ENCODE peak calls at places on chromosomes 5 and 9, in seven cellular contexts. S is dorsolateral prefrontal cortex; Z is bronchial epithelial cell; B is kidney epithelial cell; R is heart right ventricle; O is PC-9; X is CD8-positive, alpha-beta T cell. A is an unnamed sample.

GRCh38 chr9:751137-752051 is 90.1 kb upstream of the DMRT1 start:
- DNase-seq in O (peak; percentile 2), S (no peak), X (no peak), Z (peak; percentile 40), B (no peak), R (no peak), A (no peak)

GRCh38 chr5:179128976-179129375 is 68.8 kb downstream of the ZNF354C start:
- DNase-seq in R (no peak), Z (no peak), X (no peak), S (peak; percentile 36), B (no peak), O (no peak), A (no peak)

GRCh38 chr5:110075656-110076055 is 385.9 kb downstream of the MAN2A1 start:
- DNase-seq in O (no peak), S (no peak), R (no peak), B (no peak), X (no peak), Z (no peak), A (no peak)

GRCh38 chr9:132032584-132032945 is 47.1 kb downstream of the MED27 start:
- DNase-seq in X (no peak), O (no peak), S (no peak), B (no peak), R (no peak), Z (no peak), A (no peak)

GRCh38 chr9:89226076-89226475 is 47.5 kb upstream of the SHC3 start:
- DNase-seq in X (no peak), Z (no peak), S (no peak), O (no peak), B (no peak), R (no peak), A (no peak)

GRCh38 chr5:125835293-125836172 is 587.7 kb upstream of the GRAMD2B start:
- DNase-seq in Z (peak; percentile 38), B (no peak), R (peak; percentile 30), S (no peak), X (no peak), O (peak; percentile 2), A (no peak)

GRCh38 chr9:89899476-89900047 is 294.8 kb downstream of the GADD45G start:
- DNase-seq in B (no peak), O (no peak), X (no peak), R (no peak), S (no peak), Z (no peak), A (no peak)

GRCh38 chr9:7185612-7186011 is 427.8 kb downstream of the KDM4C start:
- DNase-seq in Z (peak; percentile 92), R (no peak), X (no peak), B (peak; percentile 90), O (peak; percentile 32), S (no peak), A (peak; percentile 63)

GRCh38 chr9:107866912-107867311 is 377.3 kb upstream of the KLF4 start:
- DNase-seq in S (no peak), B (peak; percentile 7), O (no peak), R (no peak), Z (peak; percentile 3), X (no peak), A (no peak)

GRCh38 chr5:6399978-6400910 is 21.9 kb upstream of the MED10 start:
- DNase-seq in S (no peak), R (no peak), O (no peak), X (no peak), Z (peak; percentile 96), B (peak; percentile 7), A (peak; percentile 25)

GRCh38 chr5:96868603-96869371 is 7.5 kb upstream of the ERAP2 start:
- DNase-seq in O (no peak), X (peak; percentile 31), R (peak; percentile 36), S (no peak), Z (peak; percentile 75), B (no peak), A (peak; percentile 55)

GRCh38 chr9:128420060-128420650 is 502 bp upstream of the CERCAM start:
- DNase-seq in S (peak; percentile 71), Z (peak; percentile 38), B (no peak), R (peak; percentile 70), X (peak; percentile 56), O (peak; percentile 82), A (no peak)

GRCh38 chr5:141814064-141814982 is 63.9 kb downstream of the PCDH1 start:
- DNase-seq in B (no peak), O (peak; percentile 67), R (peak; percentile 55), S (no peak), Z (peak; percentile 31), X (no peak), A (no peak)

GRCh38 chr5:107869459-107870115 is 198.8 kb upstream of the EFNA5 start:
- DNase-seq in Z (peak; percentile 93), R (no peak), X (no peak), B (peak; percentile 58), O (peak; percentile 17), S (no peak), A (peak; percentile 57)

GRCh38 chr5:79200573-79201183 is 35.3 kb upstream of the JMY start:
- DNase-seq in Z (no peak), O (no peak), R (no peak), B (no peak), S (no peak), X (peak; percentile 18), A (no peak)

GRCh38 chr5:5422819-5423515 is 490 bp downstream of the ICE1 start:
- DNase-seq in B (no peak), O (no peak), S (no peak), Z (peak; percentile 4), R (no peak), X (no peak), A (no peak)

DNA sequence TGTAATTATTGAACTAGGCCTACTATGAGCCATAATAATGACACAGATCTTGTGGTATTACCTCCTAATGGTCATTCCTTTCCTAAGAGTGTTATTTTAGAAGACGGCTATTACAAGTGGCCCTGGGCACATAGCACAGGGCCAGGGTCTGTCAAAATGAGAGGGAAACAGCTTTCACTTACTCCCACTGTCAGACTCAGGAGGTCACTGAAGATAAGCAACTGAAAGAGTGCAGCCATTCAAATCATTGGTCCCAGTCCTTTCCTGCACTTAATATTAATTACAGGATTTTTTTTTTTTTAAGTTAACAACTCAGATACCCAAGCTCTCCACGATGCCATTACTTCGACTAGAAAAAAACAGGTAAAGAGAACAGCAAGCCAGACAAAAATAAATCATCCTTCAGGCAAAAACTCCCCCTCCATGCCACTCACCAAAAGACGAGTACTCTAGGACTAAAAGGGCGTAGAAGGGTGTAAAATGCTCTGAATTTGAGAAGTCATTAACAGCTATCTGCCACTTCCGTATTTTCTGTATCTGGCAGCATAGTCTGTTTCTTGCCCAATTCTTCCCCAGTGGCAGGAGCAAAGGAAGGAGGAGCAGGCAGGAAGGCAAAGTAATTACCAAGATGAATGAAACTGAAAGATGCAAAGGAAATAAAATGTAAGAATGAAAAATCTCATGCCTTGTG is 87.4 kb downstream of the ZNF608 start:
- DNase-seq in S (no peak), Z (no peak), B (no peak), X (no peak), R (no peak), O (no peak), A (no peak)
- H3K4me3 ChIP-seq in S (no peak overlapping the region), Z (no peak overlapping the region), B (no peak overlapping the region), X (no peak overlapping the region), R (no peak overlapping the region), O (no peak overlapping the region), A (no peak overlapping the region)

DNA sequence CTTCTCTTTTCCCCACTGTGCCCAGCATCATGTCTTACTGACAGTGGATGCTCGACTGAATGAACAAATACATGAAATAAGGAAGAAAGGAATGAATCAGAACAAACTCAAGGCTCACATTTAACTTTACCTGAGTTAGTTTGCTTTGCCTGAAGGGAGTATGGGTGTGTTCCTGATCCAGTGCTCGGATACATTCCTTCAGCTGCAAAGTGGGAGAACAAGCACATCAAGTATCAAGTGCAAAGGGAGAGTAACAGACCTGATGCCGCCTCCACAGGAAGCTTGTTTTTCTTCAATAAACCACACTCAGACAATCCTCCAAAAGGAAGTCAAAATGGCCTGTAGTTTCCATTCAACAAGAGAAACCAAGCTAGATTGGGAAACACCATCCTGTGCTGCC is 66.1 kb downstream of the KIF24 start:
- DNase-seq in S (no peak), O (no peak), R (no peak), X (no peak), Z (peak; percentile 38), B (no peak), A (no peak)
- TF ChIP-seq CTCF in S (no peak), O (no peak), R (no peak), X (no peak), Z (no peak), B (no peak), A (no peak)

GRCh38 chr5:170596482-170596881 is 92.7 kb downstream of the KCNIP1 start:
- DNase-seq in X (no peak), Z (no peak), R (no peak), S (no peak), O (no peak), B (no peak), A (no peak)

GRCh38 chr5:170597876-170598275 is 94.1 kb downstream of the KCNIP1 start:
- DNase-seq in Z (no peak), X (no peak), B (no peak), S (no peak), O (no peak), R (peak; percentile 37), A (no peak)

GRCh38 chr5:170603101-170603500 is 99.3 kb downstream of the KCNIP1 start:
- DNase-seq in B (no peak), Z (no peak), R (no peak), S (no peak), X (no peak), O (no peak), A (no peak)

GRCh38 chr5:170601608-170602007 is 97.8 kb downstream of the KCNIP1 start:
- DNase-seq in O (no peak), B (no peak), S (no peak), X (no peak), Z (no peak), R (no peak), A (no peak)

DNA sequence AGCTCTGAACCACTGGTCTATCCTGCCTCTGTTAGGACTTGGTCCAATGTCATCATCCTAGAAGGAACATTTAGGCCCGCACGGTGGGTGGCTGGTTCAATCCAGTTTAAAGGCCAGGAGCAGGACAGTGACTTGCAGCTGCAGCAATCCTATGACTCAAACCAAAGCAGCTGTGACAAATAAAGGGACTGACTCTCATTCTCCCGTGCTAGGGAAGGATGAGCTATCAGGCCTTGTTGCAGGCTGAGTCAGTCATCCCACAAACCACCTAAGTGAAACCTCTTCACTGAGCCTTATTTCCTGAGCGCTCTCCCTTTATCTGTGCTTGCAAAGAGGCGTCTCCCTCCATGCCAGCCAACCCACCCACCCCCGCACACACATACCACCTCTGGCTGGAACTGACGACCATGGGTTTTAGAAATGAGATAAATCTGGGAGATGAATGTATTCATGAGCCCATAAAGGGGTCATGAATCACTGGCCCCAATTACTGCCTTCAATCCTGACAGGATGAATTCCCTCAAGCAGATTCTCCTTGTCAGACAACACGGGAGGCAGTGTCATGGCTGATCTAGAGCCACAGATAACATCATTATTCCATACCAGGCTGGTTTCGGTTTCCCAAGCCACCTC is 93.4 kb downstream of the KCNIP1 start:
- DNase-seq in Z (peak; percentile 51), O (no peak), X (no peak), B (peak; percentile 94), S (peak; percentile 65), R (no peak), A (peak; percentile 73)
- H3K4me3 ChIP-seq in Z (no peak overlapping the region), O (no peak overlapping the region), X (no peak overlapping the region), B (no peak overlapping the region), S (no peak overlapping the region), R (no peak overlapping the region), A (no peak overlapping the region)

GRCh38 chr5:87231037-87231808 is 36.5 kb upstream of the RASA1 start:
- DNase-seq in R (no peak), X (no peak), B (no peak), Z (peak; percentile 15), O (peak; percentile 27), S (no peak), A (no peak)

GRCh38 chr5:87233122-87233521 is 34.6 kb upstream of the RASA1 start:
- DNase-seq in O (no peak), X (no peak), Z (no peak), R (no peak), B (no peak), S (no peak), A (no peak)

GRCh38 chr5:87229780-87230179 is 37.9 kb upstream of the RASA1 start:
- DNase-seq in B (no peak), X (no peak), O (no peak), Z (peak; percentile 42), R (no peak), S (no peak), A (no peak)
- TF ChIP-seq CTCF in B (no peak), X (no peak), O (no peak), Z (no peak), R (no peak), S (no peak), A (no peak)

A was measured in AG09309.